ENCODE peak calls at places on chromosomes 12 and 14, in six cellular contexts. One of them, this sample, is unnamed. For H3K36me3, the result is how much of the 10 kb centered on the place peaks cover.

GRCh38 chr12:72368298-72368697 is 96.1 kb downstream of the TRHDE start:
- DNase-seq in ovary: no peak
- DNase-seq in Peyer's patch: no peak
- DNase-seq in left ventricle myocardium inferior: no peak
- DNase-seq in astrocyte: no peak
- DNase-seq in neural progenitor cell: no peak
- DNase-seq in this sample: no peak

GRCh38 chr12:42696424-42697149 is 107.0 kb upstream of the PRICKLE1 start:
- DNase-seq in ovary: peak
- DNase-seq in Peyer's patch: no peak
- DNase-seq in left ventricle myocardium inferior: peak
- DNase-seq in astrocyte: peak
- DNase-seq in neural progenitor cell: no peak
- DNase-seq in this sample: no peak

GRCh38 chr12:87676726-87677125 is 352.5 kb downstream of the C12orf50 start:
- DNase-seq in ovary: no peak
- DNase-seq in Peyer's patch: no peak
- DNase-seq in left ventricle myocardium inferior: no peak
- DNase-seq in astrocyte: peak
- DNase-seq in neural progenitor cell: no peak
- DNase-seq in this sample: no peak

GRCh38 chr14:68873379-68873778 is 80.5 kb upstream of the ZFP36L1 start:
- DNase-seq in ovary: no peak
- DNase-seq in Peyer's patch: no peak
- DNase-seq in left ventricle myocardium inferior: no peak
- DNase-seq in astrocyte: no peak
- DNase-seq in neural progenitor cell: no peak
- DNase-seq in this sample: no peak

GRCh38 chr14:90610641-90611040 is 205.6 kb downstream of the TTC7B start:
- DNase-seq in ovary: no peak
- DNase-seq in Peyer's patch: no peak
- DNase-seq in left ventricle myocardium inferior: no peak
- DNase-seq in astrocyte: no peak
- DNase-seq in neural progenitor cell: no peak
- DNase-seq in this sample: no peak

GRCh38 chr12:124033859-124034258 is 60.8 kb downstream of the ZNF664 start:
- DNase-seq in ovary: no peak
- DNase-seq in Peyer's patch: no peak
- DNase-seq in left ventricle myocardium inferior: no peak
- DNase-seq in astrocyte: no peak
- DNase-seq in neural progenitor cell: no peak
- DNase-seq in this sample: no peak

GRCh38 chr12:2258035-2258434 is 205.2 kb downstream of the CACNA1C start:
- DNase-seq in ovary: no peak
- DNase-seq in Peyer's patch: no peak
- DNase-seq in left ventricle myocardium inferior: no peak
- DNase-seq in astrocyte: peak
- DNase-seq in neural progenitor cell: no peak
- DNase-seq in this sample: no peak

GRCh38 chr12:57694459-57695019 is 607 bp downstream of the OS9 start:
- DNase-seq in ovary: no peak
- DNase-seq in Peyer's patch: no peak
- DNase-seq in left ventricle myocardium inferior: no peak
- DNase-seq in astrocyte: no peak
- DNase-seq in neural progenitor cell: peak
- DNase-seq in this sample: no peak

GRCh38 chr14:54675236-54676125 is 108.6 kb downstream of the SAMD4A start:
- DNase-seq in ovary: no peak
- DNase-seq in Peyer's patch: no peak
- DNase-seq in left ventricle myocardium inferior: no peak
- DNase-seq in astrocyte: no peak
- DNase-seq in neural progenitor cell: no peak
- DNase-seq in this sample: no peak

GRCh38 chr12:55707841-55708694 is at the start of gene ITGA7:
- DNase-seq in ovary: peak
- DNase-seq in Peyer's patch: peak
- DNase-seq in left ventricle myocardium inferior: peak
- DNase-seq in astrocyte: no peak
- DNase-seq in neural progenitor cell: peak
- DNase-seq in this sample: peak

GRCh38 chr14:91843437-91843836 is 23.9 kb downstream of the TC2N start:
- DNase-seq in ovary: no peak
- DNase-seq in Peyer's patch: no peak
- DNase-seq in left ventricle myocardium inferior: no peak
- DNase-seq in astrocyte: no peak
- DNase-seq in neural progenitor cell: no peak
- DNase-seq in this sample: no peak

GRCh38 chr12:127241056-127241830 is 1025.7 kb upstream of the TMEM132C start:
- DNase-seq in ovary: no peak
- DNase-seq in Peyer's patch: no peak
- DNase-seq in left ventricle myocardium inferior: no peak
- DNase-seq in astrocyte: peak
- DNase-seq in neural progenitor cell: no peak
- DNase-seq in this sample: no peak

GRCh38 chr14:81137316-81137715 is 83.4 kb downstream of the GTF2A1 start:
- DNase-seq in ovary: no peak
- DNase-seq in Peyer's patch: no peak
- DNase-seq in left ventricle myocardium inferior: no peak
- DNase-seq in astrocyte: peak
- DNase-seq in neural progenitor cell: no peak
- DNase-seq in this sample: no peak

GRCh38 chr12:50078281-50078680 is 6.9 kb upstream of the SMARCD1 start:
- DNase-seq in ovary: peak
- DNase-seq in Peyer's patch: no peak
- DNase-seq in left ventricle myocardium inferior: no peak
- DNase-seq in astrocyte: no peak
- DNase-seq in neural progenitor cell: no peak
- DNase-seq in this sample: no peak

GRCh38 chr14:31712244-31713127 is 151.3 kb downstream of the NUBPL start:
- DNase-seq in ovary: no peak
- DNase-seq in Peyer's patch: no peak
- DNase-seq in left ventricle myocardium inferior: no peak
- DNase-seq in astrocyte: no peak
- DNase-seq in neural progenitor cell: no peak
- DNase-seq in this sample: no peak

GRCh38 chr12:68978678-68979077 is 45.7 kb upstream of the CPM start:
- DNase-seq in ovary: no peak
- DNase-seq in Peyer's patch: no peak
- DNase-seq in left ventricle myocardium inferior: no peak
- DNase-seq in astrocyte: no peak
- DNase-seq in neural progenitor cell: no peak
- DNase-seq in this sample: no peak

GRCh38 chr12:58961906-58962305 is 41.6 kb upstream of the LRIG3 start:
- DNase-seq in ovary: no peak
- DNase-seq in Peyer's patch: no peak
- DNase-seq in left ventricle myocardium inferior: no peak
- DNase-seq in astrocyte: no peak
- DNase-seq in neural progenitor cell: no peak
- DNase-seq in this sample: no peak

GRCh38 chr12:76020281-76020680 is 11.3 kb downstream of the PHLDA1 start:
- DNase-seq in ovary: no peak
- DNase-seq in Peyer's patch: no peak
- DNase-seq in left ventricle myocardium inferior: no peak
- DNase-seq in astrocyte: peak
- DNase-seq in neural progenitor cell: no peak
- DNase-seq in this sample: no peak

GRCh38 chr12:57240069-57240921 is 10.7 kb downstream of the STAC3 start:
- DNase-seq in ovary: peak
- DNase-seq in Peyer's patch: peak
- DNase-seq in left ventricle myocardium inferior: peak
- DNase-seq in astrocyte: no peak
- DNase-seq in neural progenitor cell: peak
- DNase-seq in this sample: no peak

GRCh38 chr14:57634335-57634734 is 140.7 kb upstream of the CCDC198 start:
- DNase-seq in ovary: no peak
- DNase-seq in Peyer's patch: no peak
- DNase-seq in left ventricle myocardium inferior: no peak
- DNase-seq in astrocyte: no peak
- DNase-seq in neural progenitor cell: no peak
- DNase-seq in this sample: no peak

GRCh38 chr14:57637901-57638300 is 144.2 kb upstream of the CCDC198 start:
- DNase-seq in ovary: no peak
- DNase-seq in Peyer's patch: no peak
- DNase-seq in left ventricle myocardium inferior: no peak
- DNase-seq in astrocyte: no peak
- DNase-seq in neural progenitor cell: no peak
- DNase-seq in this sample: no peak

DNA sequence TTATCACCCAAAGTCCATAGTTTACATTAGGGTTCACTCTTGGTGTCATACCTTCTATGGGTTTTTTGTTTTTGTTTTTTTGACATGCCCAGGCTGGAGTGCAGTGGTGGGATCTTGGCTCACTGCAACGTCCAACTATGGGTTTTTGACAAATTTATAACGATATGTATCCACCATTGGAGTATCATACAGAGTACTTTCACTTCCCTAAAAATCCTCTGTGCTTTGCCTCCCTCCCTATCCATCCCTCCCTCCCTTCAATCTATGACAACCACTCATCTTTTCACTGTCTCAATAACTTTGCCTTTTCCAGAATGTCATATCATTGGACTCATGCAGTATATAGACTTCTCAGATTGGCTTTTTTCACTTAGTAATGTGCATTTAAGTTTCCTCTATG is 139.0 kb upstream of the CCDC198 start:
- DNase-seq in ovary: no peak
- DNase-seq in Peyer's patch: no peak
- DNase-seq in left ventricle myocardium inferior: no peak
- DNase-seq in astrocyte: no peak
- DNase-seq in neural progenitor cell: no peak
- DNase-seq in this sample: no peak
- H3K36me3 ChIP-seq in ovary: under half
- H3K36me3 ChIP-seq in Peyer's patch: under half
- H3K36me3 ChIP-seq in left ventricle myocardium inferior: under half
- H3K36me3 ChIP-seq in astrocyte: under half
- H3K36me3 ChIP-seq in neural progenitor cell: under half
- H3K36me3 ChIP-seq in this sample: under half

GRCh38 chr14:22535126-22535525 is 53.9 kb downstream of the DAD1 start:
- DNase-seq in ovary: no peak
- DNase-seq in Peyer's patch: no peak
- DNase-seq in left ventricle myocardium inferior: no peak
- DNase-seq in astrocyte: no peak
- DNase-seq in neural progenitor cell: no peak
- DNase-seq in this sample: no peak

GRCh38 chr14:22535916-22536315 is 53.1 kb downstream of the DAD1 start:
- DNase-seq in ovary: no peak
- DNase-seq in Peyer's patch: no peak
- DNase-seq in left ventricle myocardium inferior: no peak
- DNase-seq in astrocyte: no peak
- DNase-seq in neural progenitor cell: no peak
- DNase-seq in this sample: no peak

GRCh38 chr14:22538671-22539228 is 50.3 kb downstream of the DAD1 start:
- DNase-seq in ovary: no peak
- DNase-seq in Peyer's patch: no peak
- DNase-seq in left ventricle myocardium inferior: no peak
- DNase-seq in astrocyte: no peak
- DNase-seq in neural progenitor cell: no peak
- DNase-seq in this sample: no peak

GRCh38 chr14:22537436-22538310 is 51.4 kb downstream of the DAD1 start:
- DNase-seq in ovary: no peak
- DNase-seq in Peyer's patch: no peak
- DNase-seq in left ventricle myocardium inferior: no peak
- DNase-seq in astrocyte: no peak
- DNase-seq in neural progenitor cell: no peak
- DNase-seq in this sample: no peak

GRCh38 chr14:22536853-22537338 is 52.1 kb downstream of the DAD1 start:
- DNase-seq in ovary: no peak
- DNase-seq in Peyer's patch: no peak
- DNase-seq in left ventricle myocardium inferior: no peak
- DNase-seq in astrocyte: peak
- DNase-seq in neural progenitor cell: no peak
- DNase-seq in this sample: no peak
- H3K4me3 ChIP-seq in ovary: no peak
- H3K4me3 ChIP-seq in Peyer's patch: no peak
- H3K4me3 ChIP-seq in left ventricle myocardium inferior: no peak
- H3K4me3 ChIP-seq in astrocyte: no peak
- H3K4me3 ChIP-seq in neural progenitor cell: no peak
- H3K4me3 ChIP-seq in this sample: no peak

GRCh38 chr12:6214633-6215032 is 14.4 kb downstream of the CD9 start:
- DNase-seq in ovary: no peak
- DNase-seq in Peyer's patch: no peak
- DNase-seq in left ventricle myocardium inferior: no peak
- DNase-seq in astrocyte: no peak
- DNase-seq in neural progenitor cell: no peak
- DNase-seq in this sample: no peak

GRCh38 chr12:6215120-6215807 is 15.1 kb downstream of the CD9 start:
- DNase-seq in ovary: no peak
- DNase-seq in Peyer's patch: peak
- DNase-seq in left ventricle myocardium inferior: no peak
- DNase-seq in astrocyte: no peak
- DNase-seq in neural progenitor cell: no peak
- DNase-seq in this sample: no peak

GRCh38 chr12:6213969-6214368 is 13.8 kb downstream of the CD9 start:
- DNase-seq in ovary: no peak
- DNase-seq in Peyer's patch: no peak
- DNase-seq in left ventricle myocardium inferior: no peak
- DNase-seq in astrocyte: no peak
- DNase-seq in neural progenitor cell: no peak
- DNase-seq in this sample: no peak

GRCh38 chr12:6211421-6211869 is 11.2 kb downstream of the CD9 start:
- DNase-seq in ovary: no peak
- DNase-seq in Peyer's patch: no peak
- DNase-seq in left ventricle myocardium inferior: no peak
- DNase-seq in astrocyte: peak
- DNase-seq in neural progenitor cell: no peak
- DNase-seq in this sample: no peak

GRCh38 chr12:6212086-6212485 is 11.9 kb downstream of the CD9 start:
- DNase-seq in ovary: no peak
- DNase-seq in Peyer's patch: no peak
- DNase-seq in left ventricle myocardium inferior: no peak
- DNase-seq in astrocyte: no peak
- DNase-seq in neural progenitor cell: no peak
- DNase-seq in this sample: no peak
- H3K27ac ChIP-seq in ovary: no peak
- H3K27ac ChIP-seq in Peyer's patch: no peak
- H3K27ac ChIP-seq in left ventricle myocardium inferior: peak
- H3K27ac ChIP-seq in astrocyte: peak
- H3K27ac ChIP-seq in neural progenitor cell: no peak
- H3K27ac ChIP-seq in this sample: no peak

GRCh38 chr12:53513712-53514415 is 6.6 kb upstream of the NPFF start:
- DNase-seq in ovary: no peak
- DNase-seq in Peyer's patch: no peak
- DNase-seq in left ventricle myocardium inferior: no peak
- DNase-seq in astrocyte: no peak
- DNase-seq in neural progenitor cell: no peak
- DNase-seq in this sample: no peak

GRCh38 chr12:53518381-53518780 is 11.1 kb upstream of the NPFF start:
- DNase-seq in ovary: no peak
- DNase-seq in Peyer's patch: no peak
- DNase-seq in left ventricle myocardium inferior: no peak
- DNase-seq in astrocyte: no peak
- DNase-seq in neural progenitor cell: no peak
- DNase-seq in this sample: no peak

GRCh38 chr12:53514626-53515290 is 7.5 kb upstream of the NPFF start:
- DNase-seq in ovary: no peak
- DNase-seq in Peyer's patch: no peak
- DNase-seq in left ventricle myocardium inferior: no peak
- DNase-seq in astrocyte: no peak
- DNase-seq in neural progenitor cell: no peak
- DNase-seq in this sample: no peak

GRCh38 chr12:53516758-53517455 is 9.6 kb upstream of the NPFF start:
- DNase-seq in ovary: no peak
- DNase-seq in Peyer's patch: no peak
- DNase-seq in left ventricle myocardium inferior: no peak
- DNase-seq in astrocyte: no peak
- DNase-seq in neural progenitor cell: no peak
- DNase-seq in this sample: no peak

GRCh38 chr12:53515291-53515680 is 8.0 kb upstream of the NPFF start:
- DNase-seq in ovary: no peak
- DNase-seq in Peyer's patch: no peak
- DNase-seq in left ventricle myocardium inferior: no peak
- DNase-seq in astrocyte: no peak
- DNase-seq in neural progenitor cell: no peak
- DNase-seq in this sample: no peak
- H3K36me3 ChIP-seq in ovary: under half
- H3K36me3 ChIP-seq in Peyer's patch: half or more
- H3K36me3 ChIP-seq in left ventricle myocardium inferior: half or more
- H3K36me3 ChIP-seq in astrocyte: half or more
- H3K36me3 ChIP-seq in neural progenitor cell: under half
- H3K36me3 ChIP-seq in this sample: under half